ENCODE peak calls at places on chromosomes 7 and 10, in ten cellular contexts. One of them, this sample, is unnamed.

GRCh38 chr7:144834516-144835165 is 1.2 kb downstream of the TPK1 start:
- DNase-seq in endodermal cell: peak
- DNase-seq in dorsolateral prefrontal cortex: peak
- DNase-seq in heart left ventricle: peak
- DNase-seq in stomach: no peak
- DNase-seq in CD8-positive, alpha-beta T cell: no peak
- DNase-seq in fibroblast of the aortic adventitia: peak
- DNase-seq in astrocyte of the cerebellum: no peak
- DNase-seq in fibroblast of pulmonary artery: peak
- DNase-seq in cardiac fibroblast: peak
- DNase-seq in this sample: no peak

GRCh38 chr10:131723601-131724530 is 176.9 kb upstream of the PPP2R2D start:
- DNase-seq in endodermal cell: peak
- DNase-seq in dorsolateral prefrontal cortex: no peak
- DNase-seq in heart left ventricle: no peak
- DNase-seq in stomach: peak
- DNase-seq in CD8-positive, alpha-beta T cell: no peak
- DNase-seq in fibroblast of the aortic adventitia: no peak
- DNase-seq in astrocyte of the cerebellum: no peak
- DNase-seq in fibroblast of pulmonary artery: no peak
- DNase-seq in cardiac fibroblast: no peak
- DNase-seq in this sample: no peak

GRCh38 chr7:82017334-82017943 is 247.6 kb upstream of the HGF start:
- DNase-seq in endodermal cell: no peak
- DNase-seq in dorsolateral prefrontal cortex: no peak
- DNase-seq in heart left ventricle: no peak
- DNase-seq in stomach: no peak
- DNase-seq in CD8-positive, alpha-beta T cell: no peak
- DNase-seq in fibroblast of the aortic adventitia: peak
- DNase-seq in astrocyte of the cerebellum: no peak
- DNase-seq in fibroblast of pulmonary artery: peak
- DNase-seq in cardiac fibroblast: peak
- DNase-seq in this sample: no peak

GRCh38 chr10:62632071-62632809 is 172.3 kb upstream of the ADO start:
- DNase-seq in endodermal cell: no peak
- DNase-seq in dorsolateral prefrontal cortex: no peak
- DNase-seq in heart left ventricle: peak
- DNase-seq in stomach: no peak
- DNase-seq in CD8-positive, alpha-beta T cell: peak
- DNase-seq in fibroblast of the aortic adventitia: no peak
- DNase-seq in astrocyte of the cerebellum: no peak
- DNase-seq in fibroblast of pulmonary artery: no peak
- DNase-seq in cardiac fibroblast: no peak
- DNase-seq in this sample: no peak

GRCh38 chr10:129967579-129968019 is 3.5 kb upstream of the EBF3 start:
- DNase-seq in endodermal cell: no peak
- DNase-seq in dorsolateral prefrontal cortex: no peak
- DNase-seq in heart left ventricle: no peak
- DNase-seq in stomach: no peak
- DNase-seq in CD8-positive, alpha-beta T cell: no peak
- DNase-seq in fibroblast of the aortic adventitia: no peak
- DNase-seq in astrocyte of the cerebellum: no peak
- DNase-seq in fibroblast of pulmonary artery: no peak
- DNase-seq in cardiac fibroblast: no peak
- DNase-seq in this sample: no peak

GRCh38 chr7:71414490-71414889 is 282.5 kb downstream of the GALNT17 start:
- DNase-seq in endodermal cell: peak
- DNase-seq in dorsolateral prefrontal cortex: no peak
- DNase-seq in heart left ventricle: peak
- DNase-seq in stomach: no peak
- DNase-seq in CD8-positive, alpha-beta T cell: no peak
- DNase-seq in fibroblast of the aortic adventitia: no peak
- DNase-seq in astrocyte of the cerebellum: no peak
- DNase-seq in fibroblast of pulmonary artery: no peak
- DNase-seq in cardiac fibroblast: no peak
- DNase-seq in this sample: no peak

GRCh38 chr7:20240080-20240926 is 23.1 kb upstream of the MACC1 start:
- DNase-seq in endodermal cell: no peak
- DNase-seq in dorsolateral prefrontal cortex: no peak
- DNase-seq in heart left ventricle: no peak
- DNase-seq in stomach: no peak
- DNase-seq in CD8-positive, alpha-beta T cell: no peak
- DNase-seq in fibroblast of the aortic adventitia: no peak
- DNase-seq in astrocyte of the cerebellum: no peak
- DNase-seq in fibroblast of pulmonary artery: no peak
- DNase-seq in cardiac fibroblast: no peak
- DNase-seq in this sample: no peak

GRCh38 chr7:41045556-41046123 is 657.2 kb downstream of the INHBA start:
- DNase-seq in endodermal cell: peak
- DNase-seq in dorsolateral prefrontal cortex: no peak
- DNase-seq in heart left ventricle: no peak
- DNase-seq in stomach: peak
- DNase-seq in CD8-positive, alpha-beta T cell: no peak
- DNase-seq in fibroblast of the aortic adventitia: no peak
- DNase-seq in astrocyte of the cerebellum: no peak
- DNase-seq in fibroblast of pulmonary artery: no peak
- DNase-seq in cardiac fibroblast: no peak
- DNase-seq in this sample: no peak

GRCh38 chr10:102208311-102209035 is 17.6 kb upstream of the ELOVL3 start:
- DNase-seq in endodermal cell: no peak
- DNase-seq in dorsolateral prefrontal cortex: no peak
- DNase-seq in heart left ventricle: no peak
- DNase-seq in stomach: no peak
- DNase-seq in CD8-positive, alpha-beta T cell: no peak
- DNase-seq in fibroblast of the aortic adventitia: peak
- DNase-seq in astrocyte of the cerebellum: no peak
- DNase-seq in fibroblast of pulmonary artery: peak
- DNase-seq in cardiac fibroblast: peak
- DNase-seq in this sample: no peak

DNA sequence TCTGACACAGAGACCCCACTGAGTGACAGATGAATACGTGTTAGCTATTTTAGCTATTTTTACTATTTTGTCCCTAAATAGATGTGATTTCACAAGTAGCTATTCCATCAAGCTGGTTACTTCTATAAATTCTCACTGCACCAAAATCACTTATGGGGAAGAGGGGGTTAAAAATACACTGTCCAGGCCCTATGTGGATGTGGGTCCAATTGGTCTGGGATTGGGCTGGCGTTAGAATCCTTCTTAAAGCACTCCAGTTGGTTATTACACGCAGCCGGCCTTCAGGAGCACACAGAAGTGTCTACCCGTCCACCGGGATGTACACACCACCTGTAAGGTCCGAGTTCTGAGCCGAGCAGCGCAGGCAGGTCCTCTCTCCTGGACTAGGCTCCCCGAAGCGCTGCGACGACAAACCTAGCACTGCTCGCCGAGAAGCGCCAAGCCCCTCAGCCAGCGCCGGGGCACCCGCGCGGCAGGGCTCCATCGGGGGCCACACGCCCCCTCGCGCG is 222.3 kb upstream of the MKLN1 start:
- DNase-seq in endodermal cell: peak
- DNase-seq in dorsolateral prefrontal cortex: peak
- DNase-seq in heart left ventricle: no peak
- DNase-seq in stomach: no peak
- DNase-seq in CD8-positive, alpha-beta T cell: no peak
- DNase-seq in fibroblast of the aortic adventitia: peak
- DNase-seq in astrocyte of the cerebellum: no peak
- DNase-seq in fibroblast of pulmonary artery: no peak
- DNase-seq in cardiac fibroblast: peak
- DNase-seq in this sample: no peak
- TF ChIP-seq CTCF in endodermal cell: no peak
- TF ChIP-seq CTCF in dorsolateral prefrontal cortex: no peak
- TF ChIP-seq CTCF in heart left ventricle: no peak
- TF ChIP-seq CTCF in stomach: no peak
- TF ChIP-seq CTCF in CD8-positive, alpha-beta T cell: no peak
- TF ChIP-seq CTCF in fibroblast of the aortic adventitia: no peak
- TF ChIP-seq CTCF in astrocyte of the cerebellum: no peak
- TF ChIP-seq CTCF in fibroblast of pulmonary artery: no peak
- TF ChIP-seq CTCF in cardiac fibroblast: no peak
- TF ChIP-seq CTCF in this sample: no peak

GRCh38 chr7:1227071-1227804 is 5.4 kb upstream of the UNCX start:
- DNase-seq in endodermal cell: peak
- DNase-seq in dorsolateral prefrontal cortex: no peak
- DNase-seq in heart left ventricle: no peak
- DNase-seq in stomach: no peak
- DNase-seq in CD8-positive, alpha-beta T cell: no peak
- DNase-seq in fibroblast of the aortic adventitia: no peak
- DNase-seq in astrocyte of the cerebellum: no peak
- DNase-seq in fibroblast of pulmonary artery: no peak
- DNase-seq in cardiac fibroblast: no peak
- DNase-seq in this sample: no peak

GRCh38 chr7:1223196-1224092 is 9.2 kb upstream of the UNCX start:
- DNase-seq in endodermal cell: peak
- DNase-seq in dorsolateral prefrontal cortex: no peak
- DNase-seq in heart left ventricle: no peak
- DNase-seq in stomach: no peak
- DNase-seq in CD8-positive, alpha-beta T cell: no peak
- DNase-seq in fibroblast of the aortic adventitia: no peak
- DNase-seq in astrocyte of the cerebellum: no peak
- DNase-seq in fibroblast of pulmonary artery: no peak
- DNase-seq in cardiac fibroblast: no peak
- DNase-seq in this sample: no peak

GRCh38 chr7:1226155-1226901 is 6.3 kb upstream of the UNCX start:
- DNase-seq in endodermal cell: peak
- DNase-seq in dorsolateral prefrontal cortex: no peak
- DNase-seq in heart left ventricle: no peak
- DNase-seq in stomach: no peak
- DNase-seq in CD8-positive, alpha-beta T cell: no peak
- DNase-seq in fibroblast of the aortic adventitia: no peak
- DNase-seq in astrocyte of the cerebellum: no peak
- DNase-seq in fibroblast of pulmonary artery: no peak
- DNase-seq in cardiac fibroblast: no peak
- DNase-seq in this sample: no peak

GRCh38 chr7:1225462-1226154 is 7.1 kb upstream of the UNCX start:
- DNase-seq in endodermal cell: peak
- DNase-seq in dorsolateral prefrontal cortex: no peak
- DNase-seq in heart left ventricle: no peak
- DNase-seq in stomach: no peak
- DNase-seq in CD8-positive, alpha-beta T cell: no peak
- DNase-seq in fibroblast of the aortic adventitia: no peak
- DNase-seq in astrocyte of the cerebellum: no peak
- DNase-seq in fibroblast of pulmonary artery: peak
- DNase-seq in cardiac fibroblast: peak
- DNase-seq in this sample: no peak

DNA sequence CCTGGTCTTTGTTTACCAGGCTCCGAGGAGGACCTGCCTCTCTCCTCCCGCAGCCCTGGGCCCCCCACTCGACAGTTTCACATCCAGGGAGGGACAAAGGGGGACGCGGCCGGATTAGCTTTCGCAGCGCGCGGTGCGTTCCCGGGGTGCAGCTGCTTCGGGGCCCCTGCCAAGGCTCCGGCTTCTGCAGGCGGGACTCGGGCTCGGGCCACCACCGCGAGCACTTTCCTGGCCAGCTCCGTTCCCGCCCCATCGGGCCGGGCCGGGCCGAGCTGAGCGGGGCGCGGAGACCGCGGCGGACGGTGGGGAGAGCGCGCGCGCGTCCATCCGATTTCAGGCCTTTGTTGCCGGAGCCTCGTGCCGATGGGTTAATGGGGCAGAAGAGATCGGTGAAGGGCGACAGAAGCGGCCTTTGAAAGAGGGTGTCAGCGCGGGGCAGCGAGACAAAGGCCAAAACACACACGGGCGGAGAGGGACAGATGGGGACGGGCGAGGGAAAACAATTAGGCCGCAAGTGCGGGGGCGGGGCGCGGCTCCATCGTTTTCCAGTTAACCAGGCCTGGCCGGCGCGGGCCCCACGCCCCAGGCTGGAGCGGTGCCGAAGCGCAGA is 8.5 kb upstream of the UNCX start:
- DNase-seq in endodermal cell: peak
- DNase-seq in dorsolateral prefrontal cortex: no peak
- DNase-seq in heart left ventricle: no peak
- DNase-seq in stomach: no peak
- DNase-seq in CD8-positive, alpha-beta T cell: no peak
- DNase-seq in fibroblast of the aortic adventitia: no peak
- DNase-seq in astrocyte of the cerebellum: no peak
- DNase-seq in fibroblast of pulmonary artery: no peak
- DNase-seq in cardiac fibroblast: no peak
- DNase-seq in this sample: no peak
- H3K4me3 ChIP-seq in endodermal cell: no peak
- H3K4me3 ChIP-seq in dorsolateral prefrontal cortex: no peak
- H3K4me3 ChIP-seq in heart left ventricle: no peak
- H3K4me3 ChIP-seq in stomach: no peak
- H3K4me3 ChIP-seq in CD8-positive, alpha-beta T cell: no peak
- H3K4me3 ChIP-seq in fibroblast of the aortic adventitia: no peak
- H3K4me3 ChIP-seq in astrocyte of the cerebellum: no peak
- H3K4me3 ChIP-seq in fibroblast of pulmonary artery: no peak
- H3K4me3 ChIP-seq in cardiac fibroblast: no peak
- H3K4me3 ChIP-seq in this sample: no peak

GRCh38 chr10:114163062-114163861 is 10.7 kb downstream of the CCDC186 start:
- DNase-seq in endodermal cell: no peak
- DNase-seq in dorsolateral prefrontal cortex: no peak
- DNase-seq in heart left ventricle: no peak
- DNase-seq in stomach: no peak
- DNase-seq in CD8-positive, alpha-beta T cell: no peak
- DNase-seq in fibroblast of the aortic adventitia: peak
- DNase-seq in astrocyte of the cerebellum: peak
- DNase-seq in fibroblast of pulmonary artery: peak
- DNase-seq in cardiac fibroblast: peak
- DNase-seq in this sample: peak

DNA sequence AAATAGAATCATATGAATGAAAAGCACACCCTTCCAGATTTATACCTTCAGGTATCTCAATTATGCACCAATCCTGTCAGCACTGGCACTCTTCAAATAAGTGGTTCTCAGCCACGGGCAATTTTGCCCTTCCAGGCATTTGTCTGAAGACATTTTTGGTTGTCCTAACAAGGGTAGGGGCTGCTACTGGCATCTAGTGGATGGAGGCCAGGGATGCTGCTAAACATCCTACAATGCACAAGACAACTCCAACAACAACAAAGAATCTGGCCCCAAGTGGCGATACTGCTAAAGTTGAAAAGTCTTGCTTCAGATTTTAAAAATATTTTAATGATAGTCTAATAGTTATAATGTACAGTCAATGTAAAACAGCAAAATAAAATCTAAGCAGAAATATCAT is 16.1 kb downstream of the CCDC186 start:
- DNase-seq in endodermal cell: peak
- DNase-seq in dorsolateral prefrontal cortex: no peak
- DNase-seq in heart left ventricle: no peak
- DNase-seq in stomach: no peak
- DNase-seq in CD8-positive, alpha-beta T cell: no peak
- DNase-seq in fibroblast of the aortic adventitia: no peak
- DNase-seq in astrocyte of the cerebellum: no peak
- DNase-seq in fibroblast of pulmonary artery: no peak
- DNase-seq in cardiac fibroblast: no peak
- DNase-seq in this sample: no peak
- TF ChIP-seq CTCF in endodermal cell: peak
- TF ChIP-seq CTCF in dorsolateral prefrontal cortex: no peak
- TF ChIP-seq CTCF in heart left ventricle: no peak
- TF ChIP-seq CTCF in stomach: no peak
- TF ChIP-seq CTCF in CD8-positive, alpha-beta T cell: no peak
- TF ChIP-seq CTCF in fibroblast of the aortic adventitia: no peak
- TF ChIP-seq CTCF in astrocyte of the cerebellum: no peak
- TF ChIP-seq CTCF in fibroblast of pulmonary artery: no peak
- TF ChIP-seq CTCF in cardiac fibroblast: no peak
- TF ChIP-seq CTCF in this sample: no peak

GRCh38 chr7:100966542-100967291 is 2.6 kb upstream of the MUC12 start:
- DNase-seq in endodermal cell: no peak
- DNase-seq in dorsolateral prefrontal cortex: no peak
- DNase-seq in heart left ventricle: no peak
- DNase-seq in stomach: no peak
- DNase-seq in CD8-positive, alpha-beta T cell: no peak
- DNase-seq in fibroblast of the aortic adventitia: no peak
- DNase-seq in astrocyte of the cerebellum: no peak
- DNase-seq in fibroblast of pulmonary artery: no peak
- DNase-seq in cardiac fibroblast: no peak
- DNase-seq in this sample: no peak
- H3K4me3 ChIP-seq in endodermal cell: peak
- H3K4me3 ChIP-seq in dorsolateral prefrontal cortex: peak
- H3K4me3 ChIP-seq in heart left ventricle: no peak
- H3K4me3 ChIP-seq in stomach: peak
- H3K4me3 ChIP-seq in CD8-positive, alpha-beta T cell: peak
- H3K4me3 ChIP-seq in fibroblast of the aortic adventitia: no peak
- H3K4me3 ChIP-seq in astrocyte of the cerebellum: no peak
- H3K4me3 ChIP-seq in fibroblast of pulmonary artery: no peak
- H3K4me3 ChIP-seq in cardiac fibroblast: peak
- H3K4me3 ChIP-seq in this sample: no peak